ENCODE peak calls at places on chromosomes 4 and X, in eight cellular contexts. E is heart left ventricle, S is stomach, U is HCT116, D is lower leg skin, I is adrenal gland, F is IMR-90, R is ovary. H is an unnamed sample.

GRCh38 chrX:64192673-64193072 is 12.8 kb downstream of the AMER1 start:
- DNase-seq in S (no peak), I (no peak), D (no peak), U (no peak), R (no peak), F (no peak), E (peak; percentile 17), H (no peak)

GRCh38 chr4:109298279-109299010 is 4.0 kb downstream of the COL25A1 start:
- DNase-seq in E (no peak), S (no peak), D (no peak), R (no peak), U (peak; percentile 38), F (no peak), I (no peak), H (no peak)

GRCh38 chrX:97039363-97040029 is 155.8 kb downstream of the RPA4 start:
- DNase-seq in F (peak; percentile 26), E (peak; percentile 35), S (peak; percentile 27), R (no peak), D (peak; percentile 12), I (peak; percentile 57), U (no peak), H (no peak)

GRCh38 chrX:53435997-53436396 is 1.8 kb upstream of the HSD17B10 start:
- DNase-seq in S (peak; percentile 74), I (peak; percentile 66), U (peak; percentile 51), D (no peak), F (peak; percentile 67), E (peak; percentile 31), R (peak; percentile 64), H (peak; percentile 26)

GRCh38 chr4:144178414-144178813 is 37.9 kb upstream of the GYPA start:
- DNase-seq in U (no peak), S (no peak), R (no peak), D (no peak), F (no peak), E (no peak), I (no peak), H (no peak)

GRCh38 chrX:123807825-123808416 is 51.9 kb upstream of the XIAP start:
- DNase-seq in F (peak; percentile 32), D (no peak), R (no peak), E (no peak), U (no peak), I (no peak), S (no peak), H (no peak)

GRCh38 chrX:140467211-140467610 is 37.7 kb downstream of the SOX3 start:
- DNase-seq in S (no peak), U (no peak), D (no peak), I (no peak), F (no peak), R (no peak), E (no peak), H (no peak)

GRCh38 chr4:41638203-41638602 is 100.2 kb downstream of the LIMCH1 start:
- DNase-seq in F (no peak), R (no peak), E (no peak), S (no peak), I (no peak), D (no peak), U (no peak), H (no peak)

GRCh38 chr4:110106946-110107325 is 91.5 kb downstream of the ELOVL6 start:
- DNase-seq in F (peak; percentile 85), U (no peak), R (no peak), I (no peak), D (no peak), S (no peak), E (no peak), H (no peak)

GRCh38 chr4:113837397-113837796 is 75.9 kb upstream of the CAMK2D start:
- DNase-seq in F (peak; percentile 94), E (no peak), D (no peak), R (no peak), U (no peak), I (no peak), S (no peak), H (no peak)

GRCh38 chrX:19544693-19545305 is 29.5 kb upstream of the MAP3K15 start:
- DNase-seq in R (no peak), I (peak; percentile 69), E (peak; percentile 31), S (peak; percentile 38), U (peak; percentile 16), F (peak; percentile 70), D (peak; percentile 15), H (peak; percentile 12)

GRCh38 chr4:42280327-42281095 is 116.8 kb upstream of the SHISA3 start:
- DNase-seq in R (no peak), E (no peak), F (peak; percentile 21), U (peak; percentile 35), I (peak; percentile 42), D (no peak), S (no peak), H (no peak)

GRCh38 chr4:138671106-138671505 is 344.5 kb upstream of the NOCT start:
- DNase-seq in F (no peak), U (no peak), D (no peak), E (no peak), R (no peak), I (no peak), S (no peak), H (no peak)

GRCh38 chr4:82517043-82517442 is 44.7 kb downstream of the TMEM150C start:
- DNase-seq in S (no peak), R (no peak), E (no peak), D (no peak), F (peak; percentile 61), I (no peak), U (no peak), H (no peak)

GRCh38 chrX:47539860-47540259 is 21.1 kb upstream of the ARAF start:
- DNase-seq in R (no peak), U (no peak), E (no peak), D (no peak), F (peak; percentile 32), I (no peak), S (no peak), H (no peak)

GRCh38 chrX:11180571-11180970 is 69.4 kb downstream of the HCCS start:
- DNase-seq in F (no peak), R (no peak), E (no peak), D (no peak), I (no peak), S (no peak), U (no peak), H (no peak)

GRCh38 chr4:154366956-154367355 is 124.6 kb downstream of the DCHS2 start:
- DNase-seq in R (peak; percentile 33), E (no peak), U (no peak), D (no peak), I (no peak), S (no peak), F (no peak), H (no peak)

GRCh38 chrX:69320116-69320515 is 154.9 kb upstream of the PJA1 start:
- DNase-seq in D (no peak), S (peak; percentile 15), F (no peak), I (no peak), E (no peak), R (no peak), U (no peak), H (no peak)

GRCh38 chrX:10022273-10022541 is 55.0 kb downstream of the CLDN34 start:
- DNase-seq in I (no peak), F (no peak), D (no peak), S (no peak), E (no peak), U (no peak), R (no peak), H (no peak)

DNA sequence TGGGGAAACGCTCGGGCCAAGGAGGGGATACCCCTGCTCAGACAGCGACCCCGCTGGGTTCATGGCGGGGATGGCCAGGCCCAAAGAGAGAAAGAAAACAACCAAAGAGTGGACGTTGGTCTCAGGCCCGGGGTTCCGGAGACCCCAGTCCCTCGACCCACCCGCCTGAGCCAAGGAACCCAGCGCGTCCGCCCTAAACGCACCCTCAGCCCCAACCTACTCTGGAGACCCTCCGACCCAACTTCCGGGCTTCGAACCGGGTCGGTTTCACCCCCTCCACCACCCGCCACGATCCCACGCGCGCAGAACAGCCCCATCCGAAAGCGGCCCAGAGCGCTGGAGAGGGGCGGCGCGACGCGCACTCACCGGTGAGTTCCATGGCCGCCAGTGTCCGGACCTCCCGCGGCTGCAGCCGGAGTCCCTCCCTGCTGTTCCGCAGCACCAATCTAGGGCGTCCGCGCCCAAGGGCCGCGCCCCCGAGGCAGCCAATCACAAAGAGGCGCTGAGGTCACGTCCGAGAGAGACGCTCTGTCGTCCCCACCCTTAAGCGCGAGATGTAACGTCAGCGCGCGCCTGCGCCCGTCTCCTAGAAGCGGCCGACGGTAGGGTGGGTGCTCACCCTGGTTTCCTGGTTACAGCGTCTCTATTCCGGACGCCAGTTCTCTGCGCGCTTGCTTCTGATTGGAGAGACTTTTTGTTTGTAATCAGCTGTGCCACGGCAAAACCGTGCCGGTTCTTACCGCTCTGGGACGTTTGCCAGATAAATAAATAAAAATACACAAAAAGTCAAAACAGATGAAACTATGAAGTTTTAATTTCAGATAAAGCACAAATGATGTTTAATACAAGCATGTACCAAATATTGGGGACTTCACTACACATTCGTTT is at the start of gene PIGA:
- DNase-seq in S (peak; percentile 94), D (peak; percentile 93), U (peak; percentile 89), F (peak; percentile 96), I (peak; percentile 96), E (peak; percentile 94), R (peak; percentile 95), H (peak; percentile 45)
- TF ChIP-seq POLR2A in S (peak; percentile 85), D (no peak), U (no peak), F (peak; percentile 82), I (peak; percentile 83), E (peak; percentile 88), R (peak; percentile 95), H (peak; percentile 78)

GRCh38 chr4:107994894-107995293 is 5.2 kb downstream of the HADH start:
- DNase-seq in R (no peak), D (no peak), F (no peak), I (no peak), S (no peak), E (no peak), U (no peak), H (no peak)
- TF ChIP-seq POLR2A in R (no peak), D (no peak), F (no peak), I (no peak), S (no peak), E (no peak), U (no peak), H (no peak)

DNA sequence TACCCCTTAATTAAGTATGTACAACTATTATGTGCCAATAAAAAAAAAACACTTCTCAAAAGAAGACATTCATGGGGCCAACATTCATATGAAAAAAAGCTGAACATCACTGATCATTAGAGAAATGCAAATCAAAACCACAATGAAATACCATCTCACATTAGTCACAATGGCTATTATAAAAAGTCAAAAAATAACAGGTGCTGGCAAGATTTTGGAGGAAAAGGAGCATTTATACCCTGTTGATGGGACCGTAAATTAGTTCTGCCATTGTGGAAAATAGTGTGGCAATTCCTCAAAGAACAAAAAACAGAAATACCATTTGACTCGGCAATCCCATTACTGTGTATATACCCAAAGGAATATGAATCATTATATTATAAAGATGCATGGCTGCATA is 229.9 kb downstream of the PAPSS1 start:
- DNase-seq in R (no peak), D (no peak), I (no peak), U (no peak), E (no peak), F (no peak), S (no peak), H (no peak)
- TF ChIP-seq POLR2A in R (no peak), D (no peak), I (no peak), U (no peak), E (no peak), F (no peak), S (no peak), H (no peak)

DNA sequence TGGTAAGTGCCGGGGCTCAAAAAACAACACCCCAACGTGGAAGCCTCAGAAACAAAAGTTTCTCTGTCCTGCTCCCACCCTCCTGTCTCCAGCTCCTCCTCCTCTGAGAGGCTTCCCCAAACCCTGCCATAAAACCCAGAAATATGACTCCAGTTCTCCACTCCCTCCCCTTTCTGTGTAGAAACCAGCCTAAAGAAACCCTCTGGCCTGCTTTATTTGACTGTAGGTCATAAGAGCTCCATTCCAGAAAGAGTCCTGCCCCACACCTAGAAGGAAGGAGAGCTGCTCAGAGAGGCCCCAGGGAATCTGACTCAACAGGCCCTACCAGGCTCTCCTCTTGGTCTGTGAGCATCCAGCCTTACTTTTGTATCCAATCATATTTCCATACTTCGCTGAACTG is 872 bp upstream of the S100P start:
- DNase-seq in S (no peak), F (peak; percentile 42), U (no peak), D (no peak), I (no peak), E (no peak), R (no peak), H (no peak)
- TF ChIP-seq POLR2A in S (no peak), F (no peak), U (no peak), D (no peak), I (no peak), E (no peak), R (no peak), H (no peak)

H was measured in H54.